ENCODE peak calls at places on chromosomes 1 and 21, in nine cellular contexts. One of them, this sample, is unnamed.

GRCh38 chr1:41559331-41559730 is 74.8 kb upstream of the EDN2 start:
- DNase-seq in HFFc6: no peak
- DNase-seq in sigmoid colon: no peak
- DNase-seq in activated B cell treated with CpG ODN at 0.5 μM for 24 hours: no peak
- DNase-seq in AG09309: no peak
- DNase-seq in prostate gland: no peak
- DNase-seq in pancreas: no peak
- DNase-seq in thyroid gland: no peak
- DNase-seq in GM12865: no peak
- DNase-seq in this sample: no peak

GRCh38 chr21:44293551-44294231 is 6.2 kb upstream of the PFKL start:
- DNase-seq in HFFc6: no peak
- DNase-seq in sigmoid colon: no peak
- DNase-seq in activated B cell treated with CpG ODN at 0.5 μM for 24 hours: no peak
- DNase-seq in AG09309: no peak
- DNase-seq in prostate gland: no peak
- DNase-seq in pancreas: no peak
- DNase-seq in thyroid gland: no peak
- DNase-seq in GM12865: no peak
- DNase-seq in this sample: no peak

GRCh38 chr1:181640959-181641358 is 157.6 kb downstream of the CACNA1E start:
- DNase-seq in HFFc6: no peak
- DNase-seq in sigmoid colon: no peak
- DNase-seq in activated B cell treated with CpG ODN at 0.5 μM for 24 hours: no peak
- DNase-seq in AG09309: no peak
- DNase-seq in prostate gland: no peak
- DNase-seq in pancreas: no peak
- DNase-seq in thyroid gland: no peak
- DNase-seq in GM12865: peak; percentile 10
- DNase-seq in this sample: no peak

GRCh38 chr1:201251851-201252430 is 31.4 kb upstream of the PKP1 start:
- DNase-seq in HFFc6: no peak
- DNase-seq in sigmoid colon: no peak
- DNase-seq in activated B cell treated with CpG ODN at 0.5 μM for 24 hours: no peak
- DNase-seq in AG09309: no peak
- DNase-seq in prostate gland: no peak
- DNase-seq in pancreas: no peak
- DNase-seq in thyroid gland: no peak
- DNase-seq in GM12865: no peak
- DNase-seq in this sample: no peak

GRCh38 chr1:169451425-169451824 is 24.2 kb upstream of the CCDC181 start:
- DNase-seq in HFFc6: no peak
- DNase-seq in sigmoid colon: no peak
- DNase-seq in activated B cell treated with CpG ODN at 0.5 μM for 24 hours: no peak
- DNase-seq in AG09309: no peak
- DNase-seq in prostate gland: no peak
- DNase-seq in pancreas: no peak
- DNase-seq in thyroid gland: no peak
- DNase-seq in GM12865: no peak
- DNase-seq in this sample: no peak

GRCh38 chr1:71080178-71080781 is 555 bp downstream of the ZRANB2 start:
- DNase-seq in HFFc6: no peak
- DNase-seq in sigmoid colon: no peak
- DNase-seq in activated B cell treated with CpG ODN at 0.5 μM for 24 hours: no peak
- DNase-seq in AG09309: no peak
- DNase-seq in prostate gland: no peak
- DNase-seq in pancreas: no peak
- DNase-seq in thyroid gland: peak; percentile 6
- DNase-seq in GM12865: peak; percentile 31
- DNase-seq in this sample: peak; percentile 3

GRCh38 chr1:178004926-178005391 is 35.1 kb upstream of the SEC16B start:
- DNase-seq in HFFc6: peak; percentile 29
- DNase-seq in sigmoid colon: no peak
- DNase-seq in activated B cell treated with CpG ODN at 0.5 μM for 24 hours: no peak
- DNase-seq in AG09309: peak; percentile 11
- DNase-seq in prostate gland: no peak
- DNase-seq in pancreas: no peak
- DNase-seq in thyroid gland: no peak
- DNase-seq in GM12865: peak; percentile 2
- DNase-seq in this sample: no peak

GRCh38 chr1:167262820-167263219 is 42.1 kb downstream of the POU2F1 start:
- DNase-seq in HFFc6: no peak
- DNase-seq in sigmoid colon: no peak
- DNase-seq in activated B cell treated with CpG ODN at 0.5 μM for 24 hours: no peak
- DNase-seq in AG09309: no peak
- DNase-seq in prostate gland: no peak
- DNase-seq in pancreas: no peak
- DNase-seq in thyroid gland: no peak
- DNase-seq in GM12865: no peak
- DNase-seq in this sample: no peak

GRCh38 chr21:32750405-32750804 is 21.1 kb downstream of the PAXBP1 start:
- DNase-seq in HFFc6: no peak
- DNase-seq in sigmoid colon: no peak
- DNase-seq in activated B cell treated with CpG ODN at 0.5 μM for 24 hours: no peak
- DNase-seq in AG09309: no peak
- DNase-seq in prostate gland: no peak
- DNase-seq in pancreas: no peak
- DNase-seq in thyroid gland: no peak
- DNase-seq in GM12865: no peak
- DNase-seq in this sample: no peak

GRCh38 chr1:169696273-169697100 is 14.9 kb downstream of the SELL start:
- DNase-seq in HFFc6: no peak
- DNase-seq in sigmoid colon: no peak
- DNase-seq in activated B cell treated with CpG ODN at 0.5 μM for 24 hours: no peak
- DNase-seq in AG09309: no peak
- DNase-seq in prostate gland: no peak
- DNase-seq in pancreas: no peak
- DNase-seq in thyroid gland: no peak
- DNase-seq in GM12865: no peak
- DNase-seq in this sample: no peak

GRCh38 chr21:43191971-43192370 is 23.2 kb downstream of the CRYAA start:
- DNase-seq in HFFc6: no peak
- DNase-seq in sigmoid colon: peak; percentile 26
- DNase-seq in activated B cell treated with CpG ODN at 0.5 μM for 24 hours: no peak
- DNase-seq in AG09309: no peak
- DNase-seq in prostate gland: no peak
- DNase-seq in pancreas: no peak
- DNase-seq in thyroid gland: no peak
- DNase-seq in GM12865: no peak
- DNase-seq in this sample: no peak

GRCh38 chr1:179547021-179547535 is 28.7 kb downstream of the NPHS2 start:
- DNase-seq in HFFc6: no peak
- DNase-seq in sigmoid colon: no peak
- DNase-seq in activated B cell treated with CpG ODN at 0.5 μM for 24 hours: no peak
- DNase-seq in AG09309: no peak
- DNase-seq in prostate gland: no peak
- DNase-seq in pancreas: no peak
- DNase-seq in thyroid gland: no peak
- DNase-seq in GM12865: no peak
- DNase-seq in this sample: no peak

DNA sequence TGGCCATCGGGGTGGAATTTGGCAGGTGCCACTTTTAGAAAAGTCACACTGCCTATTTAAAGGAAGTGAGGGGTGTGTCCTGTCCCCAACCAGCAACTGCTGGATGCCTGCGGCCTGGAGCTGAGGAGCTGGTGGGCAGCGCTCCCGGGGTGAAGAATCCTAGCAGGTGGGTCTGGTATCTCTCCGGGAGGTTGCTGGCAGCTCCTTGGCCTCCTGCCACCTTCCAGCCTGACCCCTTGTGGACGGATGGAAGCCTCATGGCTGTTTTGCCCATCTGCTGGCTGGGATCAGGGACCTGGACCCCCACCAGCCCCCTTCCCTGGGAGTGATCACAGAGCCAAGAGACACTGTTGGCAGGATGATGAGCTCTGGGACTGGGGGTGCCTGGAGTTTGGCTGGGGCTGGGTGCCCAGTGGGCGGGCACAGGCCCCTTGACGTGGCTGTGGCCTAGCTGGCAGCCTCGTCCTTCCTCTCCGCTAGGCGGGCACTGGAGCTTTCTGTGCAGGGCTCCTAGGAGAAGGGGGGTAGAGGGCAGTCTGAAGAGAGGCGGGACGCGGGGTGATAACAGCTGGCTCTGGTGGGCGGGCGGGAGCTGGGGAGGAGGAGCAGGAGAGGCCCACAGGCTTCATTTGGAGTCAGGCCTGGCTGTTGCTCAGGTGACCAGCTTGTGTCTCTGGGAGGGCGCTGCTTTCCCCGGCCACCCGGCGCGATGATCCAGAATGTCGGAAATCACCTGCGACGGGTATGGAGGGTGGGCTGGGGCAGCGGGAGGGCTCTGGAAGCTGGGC is at the start of gene ACOT11:
- DNase-seq in HFFc6: peak; percentile 9
- DNase-seq in sigmoid colon: peak; percentile 98
- DNase-seq in activated B cell treated with CpG ODN at 0.5 μM for 24 hours: no peak
- DNase-seq in AG09309: no peak
- DNase-seq in prostate gland: peak; percentile 77
- DNase-seq in pancreas: peak; percentile 71
- DNase-seq in thyroid gland: peak; percentile 97
- DNase-seq in GM12865: no peak
- DNase-seq in this sample: peak; percentile 46
- TF ChIP-seq CTCF in HFFc6: peak; percentile 67
- TF ChIP-seq CTCF in sigmoid colon: peak; percentile 76
- TF ChIP-seq CTCF in activated B cell treated with CpG ODN at 0.5 μM for 24 hours: no peak
- TF ChIP-seq CTCF in AG09309: peak; percentile 38
- TF ChIP-seq CTCF in prostate gland: no peak
- TF ChIP-seq CTCF in pancreas: peak; percentile 36
- TF ChIP-seq CTCF in thyroid gland: peak; percentile 85
- TF ChIP-seq CTCF in GM12865: no peak
- TF ChIP-seq CTCF in this sample: no peak

DNA sequence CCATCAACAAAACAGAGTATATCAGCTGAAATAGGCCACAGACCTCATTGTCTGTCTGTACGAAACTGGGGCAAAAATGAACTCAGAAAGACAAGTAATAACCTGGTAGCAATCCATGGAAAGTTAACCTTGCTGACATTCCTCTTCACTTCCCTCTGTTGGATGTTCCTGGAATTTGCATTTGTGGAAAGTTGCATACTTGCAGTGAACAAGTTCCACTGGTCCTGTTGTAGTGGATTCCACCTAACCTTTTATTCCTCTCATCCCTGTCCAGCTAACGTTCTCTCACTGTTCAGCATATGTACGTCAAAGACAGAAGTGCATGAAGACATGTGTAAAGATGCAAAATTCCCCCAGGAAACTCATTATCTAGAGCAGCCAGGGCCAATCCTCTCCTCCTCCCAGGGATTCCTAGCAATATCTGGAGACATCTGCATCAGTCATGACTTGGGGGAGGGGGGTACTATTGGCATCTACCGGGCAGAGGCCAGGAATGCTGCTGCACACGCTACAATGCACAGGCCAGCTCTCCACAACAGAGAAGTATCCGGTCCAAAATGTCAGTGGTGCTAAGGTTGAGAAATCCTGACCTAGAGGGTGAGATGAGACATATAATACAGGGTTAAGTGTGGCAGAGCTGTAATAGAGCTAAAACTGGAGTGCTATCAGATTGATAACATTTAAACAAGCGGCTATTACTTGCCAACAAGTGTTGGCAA is 8.2 kb downstream of the LPAR3 start:
- DNase-seq in HFFc6: no peak
- DNase-seq in sigmoid colon: no peak
- DNase-seq in activated B cell treated with CpG ODN at 0.5 μM for 24 hours: no peak
- DNase-seq in AG09309: no peak
- DNase-seq in prostate gland: no peak
- DNase-seq in pancreas: no peak
- DNase-seq in thyroid gland: no peak
- DNase-seq in GM12865: no peak
- DNase-seq in this sample: no peak
- TF ChIP-seq CTCF in HFFc6: peak; percentile 27
- TF ChIP-seq CTCF in sigmoid colon: no peak
- TF ChIP-seq CTCF in activated B cell treated with CpG ODN at 0.5 μM for 24 hours: no peak
- TF ChIP-seq CTCF in AG09309: no peak
- TF ChIP-seq CTCF in prostate gland: no peak
- TF ChIP-seq CTCF in pancreas: no peak
- TF ChIP-seq CTCF in thyroid gland: no peak
- TF ChIP-seq CTCF in GM12865: no peak
- TF ChIP-seq CTCF in this sample: peak; percentile 6

GRCh38 chr1:81757398-81758020 is 43.2 kb upstream of the ADGRL2 start:
- DNase-seq in HFFc6: no peak
- DNase-seq in sigmoid colon: no peak
- DNase-seq in activated B cell treated with CpG ODN at 0.5 μM for 24 hours: no peak
- DNase-seq in AG09309: peak; percentile 38
- DNase-seq in prostate gland: no peak
- DNase-seq in pancreas: no peak
- DNase-seq in thyroid gland: no peak
- DNase-seq in GM12865: no peak
- DNase-seq in this sample: no peak

GRCh38 chr1:81760487-81761097 is 40.1 kb upstream of the ADGRL2 start:
- DNase-seq in HFFc6: peak; percentile 10
- DNase-seq in sigmoid colon: no peak
- DNase-seq in activated B cell treated with CpG ODN at 0.5 μM for 24 hours: no peak
- DNase-seq in AG09309: peak; percentile 7
- DNase-seq in prostate gland: no peak
- DNase-seq in pancreas: no peak
- DNase-seq in thyroid gland: no peak
- DNase-seq in GM12865: peak; percentile 17
- DNase-seq in this sample: no peak

GRCh38 chr1:81754424-81754823 is 46.3 kb upstream of the ADGRL2 start:
- DNase-seq in HFFc6: no peak
- DNase-seq in sigmoid colon: no peak
- DNase-seq in activated B cell treated with CpG ODN at 0.5 μM for 24 hours: no peak
- DNase-seq in AG09309: no peak
- DNase-seq in prostate gland: no peak
- DNase-seq in pancreas: no peak
- DNase-seq in thyroid gland: no peak
- DNase-seq in GM12865: no peak
- DNase-seq in this sample: no peak

GRCh38 chr1:81756872-81757271 is 43.9 kb upstream of the ADGRL2 start:
- DNase-seq in HFFc6: peak; percentile 0
- DNase-seq in sigmoid colon: no peak
- DNase-seq in activated B cell treated with CpG ODN at 0.5 μM for 24 hours: no peak
- DNase-seq in AG09309: peak; percentile 21
- DNase-seq in prostate gland: peak; percentile 22
- DNase-seq in pancreas: no peak
- DNase-seq in thyroid gland: peak; percentile 7
- DNase-seq in GM12865: no peak
- DNase-seq in this sample: no peak

DNA sequence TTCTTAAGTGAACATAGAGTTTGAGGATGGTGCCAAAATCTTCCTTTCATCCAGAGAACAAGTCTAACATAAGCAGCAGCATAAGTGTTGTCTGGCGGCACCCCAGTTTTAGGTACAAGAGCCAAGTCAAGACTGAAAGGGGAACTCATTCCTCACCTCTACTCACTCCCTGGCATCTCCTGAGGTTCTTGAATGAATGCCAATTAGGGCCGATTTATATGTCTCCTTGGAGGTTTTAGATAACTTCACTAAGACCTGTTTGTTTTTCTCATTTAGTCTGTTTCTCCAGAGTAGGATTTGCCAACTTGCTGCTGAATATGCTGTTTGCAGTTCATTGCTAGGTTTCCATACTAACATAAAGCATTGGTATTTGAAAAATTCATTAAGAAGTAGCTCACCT is 42.5 kb upstream of the ADGRL2 start:
- DNase-seq in HFFc6: no peak
- DNase-seq in sigmoid colon: no peak
- DNase-seq in activated B cell treated with CpG ODN at 0.5 μM for 24 hours: no peak
- DNase-seq in AG09309: no peak
- DNase-seq in prostate gland: no peak
- DNase-seq in pancreas: no peak
- DNase-seq in thyroid gland: peak; percentile 24
- DNase-seq in GM12865: no peak
- DNase-seq in this sample: no peak
- TF ChIP-seq CTCF in HFFc6: no peak
- TF ChIP-seq CTCF in sigmoid colon: no peak
- TF ChIP-seq CTCF in activated B cell treated with CpG ODN at 0.5 μM for 24 hours: no peak
- TF ChIP-seq CTCF in AG09309: no peak
- TF ChIP-seq CTCF in prostate gland: no peak
- TF ChIP-seq CTCF in pancreas: no peak
- TF ChIP-seq CTCF in thyroid gland: no peak
- TF ChIP-seq CTCF in GM12865: no peak
- TF ChIP-seq CTCF in this sample: no peak

GRCh38 chr1:86169625-86170024 is 13.1 kb upstream of the COL24A1 start:
- DNase-seq in HFFc6: no peak
- DNase-seq in sigmoid colon: no peak
- DNase-seq in activated B cell treated with CpG ODN at 0.5 μM for 24 hours: no peak
- DNase-seq in AG09309: no peak
- DNase-seq in prostate gland: no peak
- DNase-seq in pancreas: no peak
- DNase-seq in thyroid gland: no peak
- DNase-seq in GM12865: no peak
- DNase-seq in this sample: no peak
- TF ChIP-seq CTCF in HFFc6: peak; percentile 69
- TF ChIP-seq CTCF in sigmoid colon: no peak
- TF ChIP-seq CTCF in activated B cell treated with CpG ODN at 0.5 μM for 24 hours: no peak
- TF ChIP-seq CTCF in AG09309: peak; percentile 45
- TF ChIP-seq CTCF in prostate gland: no peak
- TF ChIP-seq CTCF in pancreas: no peak
- TF ChIP-seq CTCF in thyroid gland: no peak
- TF ChIP-seq CTCF in GM12865: no peak
- TF ChIP-seq CTCF in this sample: no peak

This sample was measured in nephron progenitor cell.